ENCODE peak calls at places on chromosomes 1 and 21, in ten cellular contexts. One of them, this sample, is unnamed.

GRCh38 chr1:183209533-183210158 is 23.6 kb downstream of the LAMC2 start:
- DNase-seq in H7: no peak
- DNase-seq in colonic mucosa: no peak
- DNase-seq in right lobe of liver: no peak
- DNase-seq in A673: peak
- DNase-seq in heart right ventricle: no peak
- DNase-seq in HFF-Myc: peak
- DNase-seq in GM06990: peak
- DNase-seq in heart left ventricle: no peak
- DNase-seq in BJ: peak
- DNase-seq in this sample: peak

GRCh38 chr1:187648091-187648490 is 819.3 kb downstream of the PLA2G4A start:
- DNase-seq in A673: no peak
- DNase-seq in H7: no peak
- DNase-seq in heart right ventricle: no peak
- DNase-seq in GM06990: no peak
- DNase-seq in heart left ventricle: no peak
- DNase-seq in right lobe of liver: no peak
- DNase-seq in HFF-Myc: no peak
- DNase-seq in colonic mucosa: no peak
- DNase-seq in BJ: no peak
- DNase-seq in this sample: no peak

GRCh38 chr1:169129109-169129789 is 22.8 kb downstream of the ATP1B1 start:
- DNase-seq in A673: no peak
- DNase-seq in GM06990: no peak
- DNase-seq in BJ: no peak
- DNase-seq in heart left ventricle: no peak
- DNase-seq in HFF-Myc: no peak
- DNase-seq in H7: no peak
- DNase-seq in heart right ventricle: no peak
- DNase-seq in right lobe of liver: no peak
- DNase-seq in colonic mucosa: no peak
- DNase-seq in this sample: no peak

GRCh38 chr1:15197591-15198447 is 44.3 kb downstream of the TMEM51 start:
- DNase-seq in HFF-Myc: no peak
- DNase-seq in A673: no peak
- DNase-seq in BJ: no peak
- DNase-seq in heart left ventricle: no peak
- DNase-seq in colonic mucosa: no peak
- DNase-seq in GM06990: no peak
- DNase-seq in heart right ventricle: no peak
- DNase-seq in right lobe of liver: no peak
- DNase-seq in H7: no peak
- DNase-seq in this sample: no peak

GRCh38 chr1:12478612-12478985 is 139.4 kb downstream of the DHRS3 start:
- DNase-seq in HFF-Myc: no peak
- DNase-seq in H7: no peak
- DNase-seq in colonic mucosa: no peak
- DNase-seq in heart left ventricle: no peak
- DNase-seq in heart right ventricle: no peak
- DNase-seq in right lobe of liver: no peak
- DNase-seq in GM06990: no peak
- DNase-seq in A673: no peak
- DNase-seq in BJ: no peak
- DNase-seq in this sample: no peak

GRCh38 chr1:8680628-8681316 is 136.7 kb downstream of the RERE start:
- DNase-seq in colonic mucosa: no peak
- DNase-seq in H7: no peak
- DNase-seq in GM06990: no peak
- DNase-seq in A673: no peak
- DNase-seq in right lobe of liver: no peak
- DNase-seq in BJ: no peak
- DNase-seq in heart left ventricle: no peak
- DNase-seq in HFF-Myc: no peak
- DNase-seq in heart right ventricle: no peak
- DNase-seq in this sample: no peak

GRCh38 chr1:33082575-33083112 is 1.7 kb downstream of the AZIN2 start:
- DNase-seq in colonic mucosa: no peak
- DNase-seq in heart right ventricle: no peak
- DNase-seq in A673: no peak
- DNase-seq in heart left ventricle: no peak
- DNase-seq in HFF-Myc: no peak
- DNase-seq in right lobe of liver: no peak
- DNase-seq in H7: no peak
- DNase-seq in GM06990: no peak
- DNase-seq in BJ: no peak
- DNase-seq in this sample: no peak

GRCh38 chr1:94773931-94774422 is 46.2 kb upstream of the SLC44A3 start:
- DNase-seq in heart left ventricle: no peak
- DNase-seq in H7: peak
- DNase-seq in HFF-Myc: no peak
- DNase-seq in A673: peak
- DNase-seq in BJ: no peak
- DNase-seq in right lobe of liver: no peak
- DNase-seq in colonic mucosa: no peak
- DNase-seq in GM06990: no peak
- DNase-seq in heart right ventricle: no peak
- DNase-seq in this sample: peak

GRCh38 chr1:10978719-10979118 is 33.7 kb upstream of the TARDBP start:
- DNase-seq in A673: no peak
- DNase-seq in BJ: no peak
- DNase-seq in heart left ventricle: no peak
- DNase-seq in colonic mucosa: no peak
- DNase-seq in right lobe of liver: no peak
- DNase-seq in H7: no peak
- DNase-seq in heart right ventricle: no peak
- DNase-seq in HFF-Myc: no peak
- DNase-seq in GM06990: no peak
- DNase-seq in this sample: no peak

GRCh38 chr1:10980841-10981727 is 31.4 kb upstream of the TARDBP start:
- DNase-seq in right lobe of liver: peak
- DNase-seq in H7: no peak
- DNase-seq in HFF-Myc: no peak
- DNase-seq in colonic mucosa: no peak
- DNase-seq in A673: no peak
- DNase-seq in heart right ventricle: peak
- DNase-seq in GM06990: no peak
- DNase-seq in BJ: peak
- DNase-seq in heart left ventricle: peak
- DNase-seq in this sample: no peak

GRCh38 chr1:10979483-10979920 is 33.0 kb upstream of the TARDBP start:
- DNase-seq in right lobe of liver: peak
- DNase-seq in H7: peak
- DNase-seq in colonic mucosa: no peak
- DNase-seq in heart left ventricle: peak
- DNase-seq in A673: no peak
- DNase-seq in heart right ventricle: no peak
- DNase-seq in HFF-Myc: no peak
- DNase-seq in BJ: no peak
- DNase-seq in GM06990: no peak
- DNase-seq in this sample: no peak

GRCh38 chr1:10975567-10976326 is 36.7 kb upstream of the TARDBP start:
- DNase-seq in colonic mucosa: no peak
- DNase-seq in BJ: peak
- DNase-seq in A673: peak
- DNase-seq in heart right ventricle: no peak
- DNase-seq in right lobe of liver: no peak
- DNase-seq in GM06990: no peak
- DNase-seq in H7: peak
- DNase-seq in HFF-Myc: peak
- DNase-seq in heart left ventricle: peak
- DNase-seq in this sample: peak

GRCh38 chr1:10980094-10980577 is 32.3 kb upstream of the TARDBP start:
- DNase-seq in colonic mucosa: peak
- DNase-seq in A673: no peak
- DNase-seq in BJ: no peak
- DNase-seq in heart right ventricle: peak
- DNase-seq in GM06990: no peak
- DNase-seq in heart left ventricle: peak
- DNase-seq in right lobe of liver: peak
- DNase-seq in H7: peak
- DNase-seq in HFF-Myc: no peak
- DNase-seq in this sample: peak
- H3K4me3 ChIP-seq in colonic mucosa: no peak
- H3K4me3 ChIP-seq in A673: no peak
- H3K4me3 ChIP-seq in BJ: no peak
- H3K4me3 ChIP-seq in heart right ventricle: peak
- H3K4me3 ChIP-seq in GM06990: no peak
- H3K4me3 ChIP-seq in heart left ventricle: no peak
- H3K4me3 ChIP-seq in right lobe of liver: no peak
- H3K4me3 ChIP-seq in H7: no peak
- H3K4me3 ChIP-seq in HFF-Myc: no peak
- H3K4me3 ChIP-seq in this sample: no peak

GRCh38 chr1:43805340-43805739 is 98.0 kb downstream of the ST3GAL3 start:
- DNase-seq in colonic mucosa: no peak
- DNase-seq in HFF-Myc: no peak
- DNase-seq in A673: no peak
- DNase-seq in H7: no peak
- DNase-seq in heart left ventricle: no peak
- DNase-seq in BJ: no peak
- DNase-seq in GM06990: no peak
- DNase-seq in right lobe of liver: no peak
- DNase-seq in heart right ventricle: no peak
- DNase-seq in this sample: no peak
- H3K4me3 ChIP-seq in colonic mucosa: no peak
- H3K4me3 ChIP-seq in HFF-Myc: no peak
- H3K4me3 ChIP-seq in A673: no peak
- H3K4me3 ChIP-seq in H7: no peak
- H3K4me3 ChIP-seq in heart left ventricle: no peak
- H3K4me3 ChIP-seq in BJ: no peak
- H3K4me3 ChIP-seq in GM06990: no peak
- H3K4me3 ChIP-seq in right lobe of liver: no peak
- H3K4me3 ChIP-seq in heart right ventricle: no peak
- H3K4me3 ChIP-seq in this sample: no peak

GRCh38 chr21:33236799-33237198 is 7.1 kb downstream of the IFNAR2 start:
- DNase-seq in heart left ventricle: no peak
- DNase-seq in BJ: no peak
- DNase-seq in colonic mucosa: no peak
- DNase-seq in GM06990: no peak
- DNase-seq in HFF-Myc: no peak
- DNase-seq in heart right ventricle: no peak
- DNase-seq in A673: peak
- DNase-seq in right lobe of liver: no peak
- DNase-seq in H7: no peak
- DNase-seq in this sample: no peak

GRCh38 chr21:33237446-33237845 is 7.7 kb downstream of the IFNAR2 start:
- DNase-seq in heart right ventricle: no peak
- DNase-seq in GM06990: no peak
- DNase-seq in right lobe of liver: no peak
- DNase-seq in H7: no peak
- DNase-seq in BJ: no peak
- DNase-seq in colonic mucosa: no peak
- DNase-seq in HFF-Myc: no peak
- DNase-seq in heart left ventricle: no peak
- DNase-seq in A673: no peak
- DNase-seq in this sample: no peak

GRCh38 chr21:33236013-33236686 is 6.4 kb downstream of the IFNAR2 start:
- DNase-seq in heart left ventricle: no peak
- DNase-seq in right lobe of liver: no peak
- DNase-seq in BJ: no peak
- DNase-seq in heart right ventricle: no peak
- DNase-seq in HFF-Myc: no peak
- DNase-seq in colonic mucosa: no peak
- DNase-seq in H7: no peak
- DNase-seq in GM06990: no peak
- DNase-seq in A673: no peak
- DNase-seq in this sample: no peak

GRCh38 chr21:33232640-33233039 is 2.9 kb downstream of the IFNAR2 start:
- DNase-seq in HFF-Myc: no peak
- DNase-seq in A673: no peak
- DNase-seq in H7: no peak
- DNase-seq in heart left ventricle: no peak
- DNase-seq in colonic mucosa: no peak
- DNase-seq in heart right ventricle: no peak
- DNase-seq in right lobe of liver: no peak
- DNase-seq in BJ: no peak
- DNase-seq in GM06990: no peak
- DNase-seq in this sample: no peak

GRCh38 chr21:33234618-33235520 is 5.1 kb downstream of the IFNAR2 start:
- DNase-seq in HFF-Myc: no peak
- DNase-seq in A673: no peak
- DNase-seq in BJ: no peak
- DNase-seq in GM06990: no peak
- DNase-seq in heart left ventricle: no peak
- DNase-seq in heart right ventricle: no peak
- DNase-seq in H7: no peak
- DNase-seq in colonic mucosa: no peak
- DNase-seq in right lobe of liver: no peak
- DNase-seq in this sample: no peak
- H3K4me3 ChIP-seq in HFF-Myc: no peak
- H3K4me3 ChIP-seq in A673: no peak
- H3K4me3 ChIP-seq in BJ: no peak
- H3K4me3 ChIP-seq in GM06990: no peak
- H3K4me3 ChIP-seq in heart left ventricle: no peak
- H3K4me3 ChIP-seq in heart right ventricle: no peak
- H3K4me3 ChIP-seq in H7: no peak
- H3K4me3 ChIP-seq in colonic mucosa: no peak
- H3K4me3 ChIP-seq in right lobe of liver: no peak
- H3K4me3 ChIP-seq in this sample: no peak

GRCh38 chr1:212754193-212754592 is 37.4 kb downstream of the NSL1 start:
- DNase-seq in H7: no peak
- DNase-seq in HFF-Myc: no peak
- DNase-seq in A673: no peak
- DNase-seq in heart left ventricle: no peak
- DNase-seq in heart right ventricle: no peak
- DNase-seq in GM06990: peak
- DNase-seq in colonic mucosa: no peak
- DNase-seq in BJ: no peak
- DNase-seq in right lobe of liver: no peak
- DNase-seq in this sample: no peak

GRCh38 chr1:212754715-212755114 is 36.9 kb downstream of the NSL1 start:
- DNase-seq in colonic mucosa: no peak
- DNase-seq in BJ: no peak
- DNase-seq in right lobe of liver: no peak
- DNase-seq in A673: no peak
- DNase-seq in H7: no peak
- DNase-seq in HFF-Myc: no peak
- DNase-seq in GM06990: no peak
- DNase-seq in heart left ventricle: peak
- DNase-seq in heart right ventricle: no peak
- DNase-seq in this sample: no peak

GRCh38 chr1:212753766-212754165 is 37.8 kb downstream of the NSL1 start:
- DNase-seq in GM06990: no peak
- DNase-seq in right lobe of liver: no peak
- DNase-seq in A673: no peak
- DNase-seq in BJ: no peak
- DNase-seq in colonic mucosa: no peak
- DNase-seq in heart right ventricle: no peak
- DNase-seq in H7: no peak
- DNase-seq in heart left ventricle: no peak
- DNase-seq in HFF-Myc: no peak
- DNase-seq in this sample: no peak

GRCh38 chr1:212752934-212753497 is 38.6 kb downstream of the NSL1 start:
- DNase-seq in colonic mucosa: no peak
- DNase-seq in H7: no peak
- DNase-seq in heart left ventricle: no peak
- DNase-seq in A673: peak
- DNase-seq in right lobe of liver: no peak
- DNase-seq in HFF-Myc: no peak
- DNase-seq in BJ: no peak
- DNase-seq in GM06990: peak
- DNase-seq in heart right ventricle: no peak
- DNase-seq in this sample: no peak

DNA sequence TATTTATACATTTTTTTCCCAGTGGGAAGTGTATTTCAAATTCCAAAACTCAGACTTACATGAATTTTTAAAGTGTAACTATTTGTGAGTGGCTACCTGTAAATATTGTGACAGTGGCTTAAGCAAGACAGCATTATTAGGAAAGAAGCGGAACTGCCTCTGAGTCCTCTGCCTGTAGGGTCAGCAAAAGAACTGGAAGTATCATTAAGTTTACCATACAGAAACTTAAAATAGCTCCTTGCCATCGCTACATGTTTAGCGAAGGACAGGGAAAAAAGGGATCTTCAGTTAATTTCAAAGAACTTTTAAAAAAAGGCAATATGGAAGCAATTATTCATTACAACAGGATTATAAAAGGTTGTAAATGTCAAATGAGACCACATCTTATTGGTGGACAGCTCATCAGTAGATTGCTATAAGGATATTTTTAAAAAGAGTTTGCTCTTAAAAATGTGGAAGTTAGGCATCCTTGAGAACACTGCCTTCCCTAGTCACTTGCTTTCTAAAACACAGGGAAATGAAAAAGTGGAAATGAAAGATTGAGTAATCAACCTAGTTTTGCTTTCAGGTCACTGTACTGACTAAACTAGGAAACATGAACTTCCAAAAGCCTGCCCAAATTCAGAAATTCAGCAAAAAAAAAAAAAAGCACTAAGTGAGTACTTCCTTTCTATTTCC is 39.2 kb downstream of the NSL1 start:
- DNase-seq in A673: no peak
- DNase-seq in colonic mucosa: no peak
- DNase-seq in heart left ventricle: no peak
- DNase-seq in BJ: no peak
- DNase-seq in H7: no peak
- DNase-seq in heart right ventricle: no peak
- DNase-seq in GM06990: no peak
- DNase-seq in right lobe of liver: no peak
- DNase-seq in HFF-Myc: no peak
- DNase-seq in this sample: no peak
- H3K4me3 ChIP-seq in A673: no peak
- H3K4me3 ChIP-seq in colonic mucosa: no peak
- H3K4me3 ChIP-seq in heart left ventricle: no peak
- H3K4me3 ChIP-seq in BJ: peak
- H3K4me3 ChIP-seq in H7: no peak
- H3K4me3 ChIP-seq in heart right ventricle: peak
- H3K4me3 ChIP-seq in GM06990: no peak
- H3K4me3 ChIP-seq in right lobe of liver: no peak
- H3K4me3 ChIP-seq in HFF-Myc: peak
- H3K4me3 ChIP-seq in this sample: no peak